ENCODE peak calls at places on chromosomes 3 and 15, in nine cellular contexts. I is right lobe of liver; W is neuronal stem cell; E is fibroblast of lung; K is aorta; S is SK-N-MC; L is CD8-positive, alpha-beta T cell; J is lower lobe of right lung; O is upper lobe of right lung. R is an unnamed sample.

GRCh38 chr3:132399054-132399929 is 18.0 kb upstream of the DNAJC13 start:
- DNase-seq in I (no peak), W (peak), E (peak), K (no peak), S (no peak), L (no peak), J (no peak), O (no peak), R (no peak)

GRCh38 chr3:73270839-73271483 is 209.5 kb downstream of the EBLN2 start:
- DNase-seq in I (peak), W (no peak), E (peak), K (no peak), S (no peak), L (no peak), J (no peak), O (no peak), R (no peak)

GRCh38 chr3:54965746-54966145 is 37.9 kb upstream of the LRTM1 start:
- DNase-seq in I (no peak), W (no peak), E (peak), K (no peak), S (no peak), L (no peak), J (no peak), O (no peak), R (no peak)

GRCh38 chr3:98602078-98602678 is 8.8 kb upstream of the CPOX start:
- DNase-seq in I (no peak), W (no peak), E (peak), K (no peak), S (no peak), L (no peak), J (no peak), O (no peak), R (peak)

GRCh38 chr3:66618066-66618465 is 117.2 kb upstream of the LRIG1 start:
- DNase-seq in I (no peak), W (no peak), E (no peak), K (no peak), S (no peak), L (no peak), J (no peak), O (no peak), R (no peak)

GRCh38 chr3:157856078-157856939 is 249.9 kb downstream of the SHOX2 start:
- DNase-seq in I (no peak), W (no peak), E (no peak), K (no peak), S (no peak), L (no peak), J (no peak), O (no peak), R (peak)

GRCh38 chr3:186786810-186787375 is 3.5 kb downstream of the EIF4A2 start:
- DNase-seq in I (no peak), W (no peak), E (no peak), K (no peak), S (no peak), L (no peak), J (no peak), O (no peak), R (no peak)

GRCh38 chr3:124634210-124635168 is 95.8 kb upstream of the UMPS start:
- DNase-seq in I (no peak), W (no peak), E (no peak), K (no peak), S (no peak), L (no peak), J (no peak), O (no peak), R (no peak)

GRCh38 chr3:126551839-126552687 is 6.7 kb downstream of the C3orf22 start:
- DNase-seq in I (peak), W (no peak), E (no peak), K (peak), S (no peak), L (no peak), J (peak), O (peak), R (no peak)

GRCh38 chr15:90264649-90265048 is 823 bp upstream of the NGRN start:
- DNase-seq in I (peak), W (no peak), E (no peak), K (no peak), S (no peak), L (no peak), J (no peak), O (peak), R (no peak)

GRCh38 chr3:194945508-194945907 is 259.8 kb downstream of the FAM43A start:
- DNase-seq in I (no peak), W (no peak), E (no peak), K (no peak), S (no peak), L (no peak), J (no peak), O (no peak), R (no peak)

GRCh38 chr15:79943820-79944219 is 27.2 kb downstream of the BCL2A1 start:
- DNase-seq in I (no peak), W (no peak), E (peak), K (no peak), S (no peak), L (no peak), J (no peak), O (no peak), R (no peak)

GRCh38 chr3:64290864-64291263 is 65.6 kb upstream of the PRICKLE2 start:
- DNase-seq in I (no peak), W (no peak), E (peak), K (no peak), S (no peak), L (no peak), J (no peak), O (no peak), R (peak)

GRCh38 chr15:60799885-60800728 is 321.2 kb upstream of the ICE2 start:
- DNase-seq in I (no peak), W (no peak), E (peak), K (no peak), S (no peak), L (peak), J (no peak), O (no peak), R (no peak)

GRCh38 chr15:62392411-62392810 is 227.3 kb upstream of the C2CD4B start:
- DNase-seq in I (no peak), W (peak), E (peak), K (no peak), S (no peak), L (no peak), J (no peak), O (no peak), R (no peak)

GRCh38 chr3:149572796-149573414 is 84.9 kb downstream of the WWTR1 start:
- DNase-seq in I (no peak), W (no peak), E (peak), K (no peak), S (no peak), L (no peak), J (no peak), O (no peak), R (no peak)

GRCh38 chr3:130424837-130425236 is 79.4 kb downstream of the COL6A5 start:
- DNase-seq in I (no peak), W (no peak), E (no peak), K (no peak), S (no peak), L (no peak), J (no peak), O (no peak), R (no peak)

GRCh38 chr15:72203507-72203837 is 5.9 kb upstream of the GRAMD2A start:
- DNase-seq in I (no peak), W (no peak), E (peak), K (peak), S (no peak), L (no peak), J (peak), O (no peak), R (peak)

GRCh38 chr15:64574220-64574994 is 114.0 kb downstream of the ZNF609 start:
- DNase-seq in I (no peak), W (no peak), E (peak), K (no peak), S (no peak), L (no peak), J (no peak), O (no peak), R (peak)

GRCh38 chr3:161430307-161430706 is 59.0 kb upstream of the SPTSSB start:
- DNase-seq in I (no peak), W (no peak), E (no peak), K (no peak), S (no peak), L (no peak), J (no peak), O (no peak), R (no peak)

GRCh38 chr3:143302638-143303171 is 183.1 kb downstream of the CHST2 start:
- DNase-seq in I (peak), W (no peak), E (peak), K (no peak), S (no peak), L (no peak), J (peak), O (no peak), R (no peak)
- H3K27ac ChIP-seq in I (no peak), W (no peak), E (peak), K (no peak), S (no peak), L (no peak), J (peak), O (no peak), R (peak)

DNA sequence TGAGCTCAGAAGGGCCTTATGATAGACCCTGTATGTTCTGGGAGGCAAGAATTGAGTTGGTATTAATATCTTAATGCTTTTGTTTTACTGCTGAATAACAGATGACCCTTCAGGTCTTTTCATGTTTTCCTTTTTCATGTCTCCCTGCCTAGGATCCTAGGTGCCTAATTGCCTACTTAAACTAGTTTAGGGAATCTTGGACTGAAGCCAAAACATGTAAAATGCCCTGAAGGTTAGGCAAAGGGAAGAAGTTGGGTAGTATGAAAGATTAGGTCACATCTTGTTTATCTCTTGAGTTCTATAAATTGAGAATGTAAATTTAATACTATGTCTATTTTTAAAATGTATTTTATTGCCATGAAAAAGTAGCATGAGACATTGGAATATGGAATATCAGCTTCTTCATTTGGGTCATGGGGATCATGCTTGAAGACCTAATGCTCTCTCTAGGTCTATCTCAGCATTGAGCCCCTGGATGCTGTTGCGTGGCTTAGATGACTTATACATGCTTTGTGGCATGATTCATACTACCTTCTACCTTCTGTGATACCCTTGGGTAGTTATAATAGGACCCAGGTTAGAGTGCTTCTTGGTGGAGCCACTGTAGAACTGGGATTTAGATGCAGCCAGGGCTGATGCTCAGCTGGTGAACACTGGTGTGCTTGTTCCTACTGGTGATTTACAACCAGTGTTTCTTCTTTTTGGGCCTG is 26.4 kb downstream of the RBM6 start:
- DNase-seq in I (no peak), W (no peak), E (no peak), K (no peak), S (no peak), L (no peak), J (no peak), O (no peak), R (no peak)
- H3K27ac ChIP-seq in I (no peak), W (no peak), E (no peak), K (peak), S (no peak), L (no peak), J (no peak), O (no peak), R (no peak)

GRCh38 chr3:25444273-25444672 is 16.2 kb downstream of the RARB start:
- DNase-seq in I (no peak), W (no peak), E (no peak), K (no peak), S (no peak), L (no peak), J (no peak), O (no peak), R (no peak)

GRCh38 chr3:25438791-25439555 is 10.9 kb downstream of the RARB start:
- DNase-seq in I (no peak), W (no peak), E (no peak), K (no peak), S (no peak), L (no peak), J (no peak), O (no peak), R (no peak)

GRCh38 chr3:25437953-25438352 is 9.9 kb downstream of the RARB start:
- DNase-seq in I (no peak), W (no peak), E (no peak), K (no peak), S (no peak), L (no peak), J (no peak), O (no peak), R (no peak)

GRCh38 chr3:25441234-25441856 is 13.3 kb downstream of the RARB start:
- DNase-seq in I (no peak), W (no peak), E (no peak), K (no peak), S (no peak), L (no peak), J (no peak), O (no peak), R (no peak)

DNA sequence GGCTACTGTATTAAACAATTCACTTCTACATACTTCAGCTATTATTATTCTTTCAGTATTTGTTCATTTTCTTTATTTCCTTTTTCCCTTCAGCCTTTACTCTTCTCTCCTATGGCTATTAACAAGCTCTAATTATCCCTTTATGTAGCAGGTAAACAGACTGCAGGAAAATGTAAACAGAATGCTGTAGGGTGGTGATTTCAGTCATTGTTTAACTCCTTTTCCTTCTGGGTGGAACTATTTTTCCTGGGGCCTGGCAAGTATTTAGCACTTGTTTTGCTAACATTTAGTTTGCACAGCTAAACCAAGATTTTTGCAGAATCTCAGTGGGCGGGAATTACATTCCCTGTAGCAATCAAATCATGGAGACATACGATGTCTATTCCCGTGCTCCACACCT is 14.4 kb downstream of the RARB start:
- DNase-seq in I (no peak), W (no peak), E (no peak), K (no peak), S (no peak), L (no peak), J (no peak), O (no peak), R (no peak)
- H3K27ac ChIP-seq in I (no peak), W (no peak), E (no peak), K (no peak), S (no peak), L (no peak), J (no peak), O (no peak), R (no peak)

GRCh38 chr3:170707899-170708298 is 122.0 kb upstream of the SLC7A14 start:
- DNase-seq in I (no peak), W (no peak), E (no peak), K (no peak), S (no peak), L (no peak), J (no peak), O (no peak), R (no peak)
- H3K27ac ChIP-seq in I (no peak), W (no peak), E (peak), K (no peak), S (no peak), L (no peak), J (no peak), O (no peak), R (peak)

GRCh38 chr15:82183121-82184031 is 79.2 kb downstream of the EFL1 start:
- DNase-seq in I (no peak), W (no peak), E (peak), K (no peak), S (no peak), L (no peak), J (no peak), O (no peak), R (no peak)
- H3K27ac ChIP-seq in I (no peak), W (no peak), E (no peak), K (no peak), S (no peak), L (no peak), J (no peak), O (no peak), R (no peak)

GRCh38 chr3:100665230-100665629 is 44.1 kb upstream of the TFG start:
- DNase-seq in I (no peak), W (no peak), E (no peak), K (no peak), S (no peak), L (no peak), J (no peak), O (no peak), R (no peak)

GRCh38 chr3:100656945-100657344 is 47.5 kb downstream of the ADGRG7 start:
- DNase-seq in I (no peak), W (no peak), E (no peak), K (no peak), S (no peak), L (no peak), J (no peak), O (no peak), R (no peak)

DNA sequence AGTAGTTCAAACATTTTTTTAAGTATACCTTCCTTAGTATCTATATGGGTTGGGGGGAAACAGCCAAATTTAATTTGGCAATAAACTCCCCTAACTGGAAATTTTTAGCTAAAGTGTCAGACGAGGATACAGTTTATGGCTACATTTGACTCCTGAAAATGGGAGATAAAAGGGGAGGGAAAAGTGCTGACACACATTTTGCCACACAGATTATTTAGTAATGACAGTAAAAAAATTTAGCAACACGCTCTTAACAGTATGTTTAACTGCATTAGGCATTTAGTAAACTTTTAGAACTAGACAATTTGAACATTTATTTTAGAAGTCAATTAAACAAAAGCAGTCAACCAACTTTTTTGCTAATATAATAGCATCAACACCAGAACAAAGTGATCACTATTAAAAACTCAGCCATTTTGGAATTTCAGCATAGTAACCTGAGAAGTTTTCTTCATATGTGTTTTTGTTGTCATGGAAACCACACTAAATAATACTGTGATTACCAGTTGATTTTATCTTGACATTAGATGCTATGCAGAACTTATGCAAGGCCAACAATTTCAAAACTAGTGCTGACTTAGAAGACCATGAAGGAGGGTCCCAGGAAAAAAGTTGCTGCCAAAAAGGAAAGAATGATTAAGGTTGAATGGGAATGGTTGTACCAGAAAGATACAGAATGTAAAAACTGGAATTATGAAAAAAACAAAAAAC is 47.0 kb upstream of the TFG start:
- DNase-seq in I (no peak), W (no peak), E (peak), K (no peak), S (no peak), L (no peak), J (no peak), O (no peak), R (no peak)
- H3K27ac ChIP-seq in I (no peak), W (no peak), E (no peak), K (no peak), S (peak), L (no peak), J (no peak), O (no peak), R (no peak)